ENCODE peak calls at places on chromosomes 5 and 9, in six cellular contexts. G is hypothalamus; F is neural crest cell; O is CD8-positive, alpha-beta T cell; K is NCI-H1417 treated with DMSO at 0.1 percent for 48 hours; J is Calu3. Y is an unnamed sample.
A peak's percentile ranks its signal among the peaks of the same experiment; 100 is the strongest.

GRCh38 chr5:16076657-16077056 is 102.9 kb downstream of the MARCHF11 start:
- DNase-seq in G (no peak), F (no peak), O (no peak), K (no peak), J (no peak), Y (no peak)

GRCh38 chr5:158115468-158115867 is 256.5 kb upstream of the CLINT1 start:
- DNase-seq in G (no peak), F (no peak), O (no peak), K (no peak), J (no peak), Y (no peak)

GRCh38 chr9:34651876-34652602 is at the start of gene IL11RA:
- DNase-seq in G (peak; percentile 84), F (peak; percentile 71), O (peak; percentile 36), K (no peak), J (peak; percentile 68), Y (peak; percentile 58)

GRCh38 chr9:26809795-26810194 is 82.8 kb downstream of the CAAP1 start:
- DNase-seq in G (no peak), F (no peak), O (no peak), K (no peak), J (no peak), Y (no peak)

GRCh38 chr9:134914501-134914834 is 3.2 kb downstream of the FCN1 start:
- DNase-seq in G (no peak), F (no peak), O (no peak), K (no peak), J (no peak), Y (no peak)

GRCh38 chr9:134738869-134739659 is 97.5 kb downstream of the COL5A1 start:
- DNase-seq in G (peak; percentile 57), F (peak; percentile 81), O (peak; percentile 37), K (no peak), J (peak; percentile 59), Y (peak; percentile 21)

GRCh38 chr5:55902696-55903095 is 51.5 kb downstream of the IL31RA start:
- DNase-seq in G (no peak), F (no peak), O (no peak), K (no peak), J (no peak), Y (no peak)

GRCh38 chr5:168324864-168325615 is 33.6 kb downstream of the WWC1 start:
- DNase-seq in G (no peak), F (no peak), O (no peak), K (no peak), J (peak; percentile 77), Y (no peak)

GRCh38 chr9:92775466-92775865 is 10.8 kb upstream of the BICD2 start:
- DNase-seq in G (no peak), F (no peak), O (no peak), K (no peak), J (no peak), Y (no peak)

GRCh38 chr5:123752576-123752975 is 240.6 kb downstream of the CSNK1G3 start:
- DNase-seq in G (no peak), F (no peak), O (no peak), K (no peak), J (no peak), Y (no peak)

GRCh38 chr9:116087751-116088194 is 65.8 kb upstream of the PAPPA start:
- DNase-seq in G (no peak), F (no peak), O (no peak), K (no peak), J (no peak), Y (no peak)

GRCh38 chr5:39547548-39548154 is 122.9 kb upstream of the DAB2 start:
- DNase-seq in G (no peak), F (peak; percentile 20), O (peak; percentile 11), K (no peak), J (peak; percentile 49), Y (peak; percentile 37)

GRCh38 chr5:136525546-136525945 is 160.2 kb upstream of the TRPC7 start:
- DNase-seq in G (no peak), F (no peak), O (no peak), K (no peak), J (no peak), Y (no peak)

Y was measured in CD4-positive, CD25-positive, alpha-beta regulatory T cell.